ENCODE peak calls at places on chromosomes 5 and 9, in six cellular contexts. E is IMR-90, I is neuronal stem cell, T is mesendoderm, S is mesenchymal stem cell, F is H1. V is an unnamed sample.

GRCh38 chr5:151075698-151076331 is 5.0 kb downstream of the TNIP1 start:
- DNase-seq in E (peak), I (no peak), T (no peak), S (peak), F (no peak), V (peak)

GRCh38 chr5:177429248-177430045 is 3.0 kb downstream of the GRK6 start:
- DNase-seq in E (no peak), I (no peak), T (no peak), S (no peak), F (no peak), V (peak)

GRCh38 chr9:27491164-27491563 is 32.9 kb upstream of the IFNK start:
- DNase-seq in E (no peak), I (no peak), T (no peak), S (no peak), F (no peak), V (no peak)

GRCh38 chr9:136107155-136107952 is 11.3 kb downstream of the TMEM250 start:
- DNase-seq in E (no peak), I (no peak), T (no peak), S (no peak), F (no peak), V (no peak)

GRCh38 chr5:83029912-83030311 is 47.3 kb downstream of the TMEM167A start:
- DNase-seq in E (peak), I (no peak), T (peak), S (peak), F (no peak), V (peak)

GRCh38 chr5:88743231-88743879 is 139.6 kb downstream of the MEF2C start:
- DNase-seq in E (peak), I (no peak), T (peak), S (no peak), F (no peak), V (peak)

GRCh38 chr5:119315516-119315949 is 40.3 kb upstream of the TNFAIP8 start:
- DNase-seq in E (no peak), I (no peak), T (peak), S (no peak), F (no peak), V (no peak)

GRCh38 chr9:125906144-125906543 is 159.0 kb downstream of the PBX3 start:
- DNase-seq in E (peak), I (no peak), T (no peak), S (peak), F (no peak), V (peak)

GRCh38 chr5:168879929-168880328 is 300.8 kb upstream of the PANK3 start:
- DNase-seq in E (no peak), I (no peak), T (no peak), S (no peak), F (no peak), V (no peak)

GRCh38 chr9:134942011-134942410 is 24.3 kb upstream of the FCN1 start:
- DNase-seq in E (no peak), I (no peak), T (no peak), S (no peak), F (no peak), V (no peak)

DNA sequence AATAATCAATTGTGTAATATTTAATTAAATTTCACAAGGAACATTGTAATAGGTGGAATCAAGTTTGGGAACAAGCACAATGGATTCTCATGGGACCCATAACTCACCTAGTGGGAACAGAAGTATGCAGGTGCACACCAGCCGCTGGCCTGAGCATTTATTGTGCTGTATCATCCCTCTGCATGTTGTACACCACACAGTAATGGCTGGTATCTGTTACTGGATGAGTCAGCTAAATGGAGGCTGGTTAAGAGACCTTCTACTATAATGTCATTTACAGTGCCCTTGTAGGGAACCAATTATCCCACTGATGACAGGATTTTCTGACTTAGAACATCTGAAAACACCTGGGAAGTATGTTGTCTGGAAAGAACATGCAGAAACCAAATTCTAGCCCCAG is 3.2 kb upstream of the MAP3K1 start:
- DNase-seq in E (peak), I (no peak), T (no peak), S (peak), F (no peak), V (no peak)
- H2AK5ac ChIP-seq in E (no peak), I (no peak), T (no peak), S (no peak), F (no peak), V (no peak)

GRCh38 chr5:51387854-51388320 is 4.6 kb downstream of the ISL1 start:
- DNase-seq in E (no peak), I (no peak), T (peak), S (no peak), F (no peak), V (no peak)
- H3K4me3 ChIP-seq in E (no peak), I (no peak), T (peak), S (no peak), F (peak), V (peak)

GRCh38 chr5:180494510-180495181 is 467 bp downstream of the CNOT6 start:
- DNase-seq in E (no peak), I (peak), T (peak), S (peak), F (peak), V (peak)
- H2BK120ac ChIP-seq in E (no peak), I (peak), T (peak), S (peak), F (no peak), V (peak)

GRCh38 chr9:137696526-137696925 is 77.7 kb downstream of the EHMT1 start:
- DNase-seq in E (no peak), I (no peak), T (no peak), S (no peak), F (no peak), V (no peak)

GRCh38 chr9:137697193-137697592 is 78.4 kb downstream of the EHMT1 start:
- DNase-seq in E (no peak), I (no peak), T (no peak), S (no peak), F (no peak), V (no peak)

GRCh38 chr9:137694236-137694959 is 75.6 kb downstream of the EHMT1 start:
- DNase-seq in E (no peak), I (no peak), T (no peak), S (no peak), F (no peak), V (peak)

GRCh38 chr9:137697832-137698231 is 79.0 kb downstream of the EHMT1 start:
- DNase-seq in E (no peak), I (no peak), T (no peak), S (no peak), F (no peak), V (no peak)

DNA sequence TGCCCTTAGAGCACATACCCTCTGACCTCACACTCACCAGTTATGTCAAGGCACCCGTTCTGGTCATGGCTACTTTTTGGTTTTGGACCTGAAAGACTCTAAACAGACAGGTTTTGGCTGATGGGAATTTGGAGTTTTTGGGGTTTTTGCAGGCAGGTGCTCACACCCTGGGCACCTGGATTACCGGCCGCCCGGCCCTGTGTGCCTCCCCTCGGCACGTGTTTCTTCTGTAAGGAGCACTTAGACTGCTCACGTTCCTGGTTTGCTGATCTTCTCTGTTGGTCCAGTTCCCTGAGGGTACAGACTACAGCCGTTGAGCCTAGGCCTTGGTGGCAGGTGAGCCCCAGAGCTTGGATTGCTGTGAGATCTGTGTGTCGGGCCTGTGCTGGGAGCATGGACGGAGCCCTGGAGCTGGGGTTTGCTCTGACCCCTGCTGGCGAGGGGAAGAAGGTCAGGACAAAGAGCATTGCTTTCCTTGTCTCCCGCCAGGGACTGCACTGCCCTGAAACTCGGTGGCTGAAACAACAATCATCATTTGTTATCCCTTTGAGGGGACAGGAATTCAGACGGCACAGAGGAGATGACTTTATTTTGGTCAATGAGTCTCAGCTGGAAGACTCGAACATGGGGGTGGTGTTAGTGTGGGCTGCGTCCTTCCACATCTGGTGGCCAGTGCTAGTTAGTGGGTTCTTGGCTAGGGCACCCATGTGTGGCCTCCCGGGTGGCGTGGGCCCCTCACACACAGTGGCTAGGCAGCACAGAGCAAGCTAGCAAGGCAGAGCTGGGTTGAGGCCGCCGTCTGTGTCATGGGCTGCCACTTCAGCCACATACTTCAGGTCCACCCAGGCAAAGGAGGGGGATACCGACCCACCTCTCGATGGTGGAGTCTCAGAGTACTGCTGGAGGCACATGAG is 76.4 kb downstream of the EHMT1 start:
- DNase-seq in E (no peak), I (peak), T (peak), S (peak), F (peak), V (peak)
- H2AK5ac ChIP-seq in E (no peak), I (no peak), T (no peak), S (no peak), F (peak), V (no peak)

DNA sequence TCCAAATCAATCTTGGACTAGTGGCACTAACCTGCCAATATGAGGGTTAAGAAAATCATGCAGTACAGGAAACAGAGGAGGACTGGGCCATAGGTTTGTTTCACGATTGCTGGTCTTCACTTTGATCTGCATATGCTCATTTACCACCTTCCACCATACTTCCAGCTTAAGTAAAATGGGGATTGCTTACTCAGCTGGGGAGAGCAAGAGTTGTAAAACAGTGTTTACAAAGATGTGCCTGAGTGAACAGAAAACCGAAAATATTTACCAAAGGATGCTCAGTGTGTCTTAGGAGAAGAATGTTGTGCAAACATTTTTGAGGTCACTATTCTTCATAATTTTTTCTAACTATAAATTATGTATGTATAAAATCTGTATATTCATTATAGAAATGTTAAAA is 65.1 kb upstream of the DNAH5 start:
- DNase-seq in E (peak), I (no peak), T (no peak), S (peak), F (no peak), V (no peak)
- H3K4me3 ChIP-seq in E (no peak), I (no peak), T (no peak), S (no peak), F (no peak), V (no peak)

V was measured in trophoblast cell.